ENCODE peak calls at places on chromosomes 7 and 10, in eight cellular contexts. M is PC-3, K is RWPE1, B is nephron progenitor cell, X is glutamatergic neuron, W is tibial artery, Y is GM12865, R is uterus. Q is an unnamed sample.

GRCh38 chr10:91349381-91349780 is 60.8 kb upstream of the HECTD2 start:
- DNase-seq in M (no peak), K (no peak), B (no peak), X (no peak), W (peak; percentile 56), Y (no peak), R (no peak), Q (no peak)

GRCh38 chr7:143008007-143008901 is 18.7 kb downstream of the OR9A2 start:
- DNase-seq in M (peak; percentile 81), K (peak; percentile 59), B (peak; percentile 88), X (peak; percentile 89), W (peak; percentile 73), Y (peak; percentile 66), R (peak; percentile 67), Q (peak; percentile 64)

GRCh38 chr7:117145952-117146475 is 176.8 kb downstream of the WNT2 start:
- DNase-seq in M (no peak), K (no peak), B (no peak), X (no peak), W (no peak), Y (no peak), R (no peak), Q (no peak)

GRCh38 chr10:70518695-70519094 is 40.1 kb downstream of the PALD1 start:
- DNase-seq in M (peak; percentile 93), K (peak; percentile 59), B (no peak), X (no peak), W (no peak), Y (no peak), R (no peak), Q (no peak)

GRCh38 chr7:30790391-30790790 is 19.2 kb downstream of the MINDY4 start:
- DNase-seq in M (no peak), K (no peak), B (no peak), X (no peak), W (no peak), Y (no peak), R (no peak), Q (no peak)

GRCh38 chr10:101826852-101827434 is 8.7 kb upstream of the OGA start:
- DNase-seq in M (no peak), K (no peak), B (no peak), X (no peak), W (no peak), Y (no peak), R (no peak), Q (no peak)

GRCh38 chr10:116763440-116763839 is 21.1 kb upstream of the HSPA12A start:
- DNase-seq in M (no peak), K (no peak), B (no peak), X (no peak), W (no peak), Y (no peak), R (no peak), Q (no peak)

GRCh38 chr7:50988465-50988864 is 205.8 kb upstream of the GRB10 start:
- DNase-seq in M (no peak), K (no peak), B (no peak), X (no peak), W (no peak), Y (no peak), R (no peak), Q (no peak)

GRCh38 chr7:67713651-67714050 is 717.0 kb downstream of the TYW1 start:
- DNase-seq in M (no peak), K (no peak), B (no peak), X (no peak), W (no peak), Y (no peak), R (no peak), Q (no peak)

GRCh38 chr7:143388051-143388450 is 6.9 kb downstream of the ZYX start:
- DNase-seq in M (no peak), K (no peak), B (no peak), X (no peak), W (no peak), Y (no peak), R (no peak), Q (no peak)

GRCh38 chr7:42440951-42441350 is 203.9 kb upstream of the GLI3 start:
- DNase-seq in M (no peak), K (no peak), B (no peak), X (no peak), W (no peak), Y (no peak), R (no peak), Q (no peak)
- TF ChIP-seq CTCF in M (no peak), K (no peak), B (no peak), X (no peak), W (no peak), Y (no peak), R (no peak), Q (no peak)

GRCh38 chr7:64793106-64793755 is 997 bp upstream of the ZNF138 start:
- DNase-seq in M (no peak), K (no peak), B (no peak), X (no peak), W (no peak), Y (no peak), R (no peak), Q (no peak)

GRCh38 chr7:64795176-64795575 is 948 bp downstream of the ZNF138 start:
- DNase-seq in M (no peak), K (no peak), B (no peak), X (no peak), W (no peak), Y (no peak), R (no peak), Q (no peak)

DNA sequence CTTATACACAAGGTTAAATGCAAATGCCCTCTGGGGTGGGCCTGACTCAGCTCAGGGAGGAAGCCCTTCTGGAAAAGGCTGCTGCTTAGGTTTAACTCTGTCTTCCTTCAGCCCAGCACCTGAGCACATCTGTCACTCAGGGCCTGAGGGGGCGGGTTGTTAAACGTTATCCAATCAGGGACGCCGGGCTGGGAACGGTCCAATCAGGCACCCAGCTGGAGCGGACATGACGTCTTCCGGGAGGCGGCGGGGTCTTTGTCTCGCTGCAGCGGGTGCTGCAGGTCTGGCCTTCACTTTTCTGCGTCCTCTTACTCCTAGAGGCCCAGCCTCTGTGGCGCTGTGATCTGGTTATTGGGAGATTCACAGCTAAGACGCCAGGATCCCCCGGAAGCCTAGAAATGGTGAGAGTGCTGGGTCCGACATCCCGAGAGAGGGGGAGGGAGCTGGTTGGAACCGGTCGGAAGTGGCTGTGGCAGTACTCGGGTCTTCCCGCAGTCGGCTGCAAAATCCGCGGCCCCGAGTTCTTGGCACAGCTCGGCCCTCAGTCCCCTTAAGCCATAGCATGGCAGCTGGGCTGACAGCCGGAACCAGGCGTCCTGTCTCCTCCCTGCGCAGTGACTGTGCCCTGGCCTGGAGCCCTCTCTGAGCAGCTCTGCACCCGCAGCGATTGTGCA is at the start of gene ZNF138:
- DNase-seq in M (peak; percentile 95), K (peak; percentile 99), B (peak; percentile 94), X (peak; percentile 97), W (peak; percentile 96), Y (peak; percentile 97), R (peak; percentile 96), Q (peak; percentile 94)
- TF ChIP-seq CTCF in M (no peak), K (no peak), B (no peak), X (no peak), W (no peak), Y (no peak), R (no peak), Q (no peak)

GRCh38 chr7:151311294-151311864 is 30.2 kb upstream of the NUB1 start:
- DNase-seq in M (peak; percentile 25), K (no peak), B (no peak), X (peak; percentile 34), W (no peak), Y (peak; percentile 51), R (no peak), Q (no peak)
- TF ChIP-seq CTCF in M (peak; percentile 47), K (peak; percentile 5), B (no peak), X (no peak), W (no peak), Y (peak; percentile 18), R (no peak), Q (peak; percentile 13)

GRCh38 chr10:103703941-103704919 is 151.1 kb downstream of the SH3PXD2A start:
- DNase-seq in M (no peak), K (no peak), B (no peak), X (no peak), W (no peak), Y (peak; percentile 44), R (no peak), Q (no peak)

GRCh38 chr10:103706760-103707159 is 148.6 kb downstream of the SH3PXD2A start:
- DNase-seq in M (no peak), K (no peak), B (no peak), X (peak; percentile 58), W (no peak), Y (no peak), R (no peak), Q (no peak)

GRCh38 chr10:103708627-103709288 is 146.6 kb downstream of the SH3PXD2A start:
- DNase-seq in M (no peak), K (no peak), B (no peak), X (no peak), W (no peak), Y (no peak), R (no peak), Q (no peak)

GRCh38 chr10:103707956-103708626 is 147.3 kb downstream of the SH3PXD2A start:
- DNase-seq in M (no peak), K (no peak), B (no peak), X (no peak), W (no peak), Y (no peak), R (no peak), Q (no peak)

DNA sequence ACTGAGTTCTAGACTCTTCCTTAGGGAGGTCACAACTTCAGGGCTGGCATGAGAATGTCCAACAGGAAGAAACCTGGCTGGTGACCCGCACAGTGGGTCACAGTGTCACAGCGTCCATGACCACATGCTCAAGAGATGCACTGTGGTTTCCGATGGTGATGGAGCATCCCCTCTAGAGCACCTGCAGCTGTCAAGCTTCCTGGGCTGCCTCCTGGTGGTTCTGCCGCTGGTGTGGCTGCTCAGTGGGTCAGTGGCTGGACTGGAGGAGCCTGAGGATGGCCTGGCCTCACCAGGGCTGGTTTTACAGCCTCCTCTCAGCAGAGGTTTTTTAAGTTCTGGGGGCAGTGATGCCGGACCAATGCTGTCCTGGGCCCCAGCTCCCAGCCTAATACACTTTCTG is 149.3 kb downstream of the SH3PXD2A start:
- DNase-seq in M (no peak), K (no peak), B (no peak), X (no peak), W (no peak), Y (peak; percentile 33), R (no peak), Q (no peak)
- TF ChIP-seq CTCF in M (no peak), K (no peak), B (no peak), X (no peak), W (no peak), Y (no peak), R (no peak), Q (no peak)

GRCh38 chr7:41769162-41769561 is 66.3 kb upstream of the INHBA start:
- DNase-seq in M (no peak), K (no peak), B (no peak), X (no peak), W (no peak), Y (no peak), R (no peak), Q (no peak)

GRCh38 chr7:41774966-41775365 is 72.1 kb upstream of the INHBA start:
- DNase-seq in M (no peak), K (no peak), B (no peak), X (no peak), W (no peak), Y (no peak), R (no peak), Q (no peak)

GRCh38 chr7:41771717-41772116 is 68.8 kb upstream of the INHBA start:
- DNase-seq in M (no peak), K (no peak), B (no peak), X (no peak), W (no peak), Y (no peak), R (no peak), Q (no peak)
- TF ChIP-seq CTCF in M (no peak), K (no peak), B (no peak), X (no peak), W (no peak), Y (no peak), R (no peak), Q (no peak)

GRCh38 chr7:48781783-48782182 is 142.6 kb upstream of the CDC14C start:
- DNase-seq in M (peak; percentile 51), K (peak; percentile 5), B (no peak), X (no peak), W (no peak), Y (peak; percentile 1), R (no peak), Q (no peak)
- TF ChIP-seq CTCF in M (no peak), K (no peak), B (no peak), X (no peak), W (no peak), Y (no peak), R (no peak), Q (no peak)